ENCODE peak calls at places on chromosomes 13 and 19, in six cellular contexts. O, Z, C, J, F and G are unnamed samples.

GRCh38 chr19:1041835-1042685 is 2.2 kb downstream of the ABCA7 start:
- DNase-seq in C (no peak), O (no peak), F (no peak), Z (no peak), J (peak), G (no peak)

GRCh38 chr13:97226788-97227627 is 4.9 kb downstream of the MBNL2 start:
- DNase-seq in J (peak), Z (no peak), F (peak), O (peak), C (peak), G (peak)

GRCh38 chr13:51230473-51231105 is 8.4 kb downstream of the FAM124A start:
- DNase-seq in J (peak), C (no peak), F (no peak), O (no peak), Z (no peak), G (no peak)

GRCh38 chr19:7811989-7812388 is 18.0 kb upstream of the EVI5L start:
- DNase-seq in J (no peak), F (no peak), O (no peak), C (no peak), Z (no peak), G (no peak)

GRCh38 chr19:40154121-40154680 is 37.0 kb upstream of the MAP3K10 start:
- DNase-seq in F (no peak), Z (no peak), J (no peak), C (no peak), O (no peak), G (no peak)

GRCh38 chr19:10617409-10618121 is 7.8 kb upstream of the SLC44A2 start:
- DNase-seq in C (no peak), J (peak), O (no peak), Z (no peak), F (no peak), G (no peak)

GRCh38 chr19:54937926-54938325 is 9.4 kb downstream of the NLRP7 start:
- DNase-seq in Z (no peak), O (no peak), J (no peak), F (peak), C (no peak), G (no peak)

GRCh38 chr19:4075373-4075772 is 8.7 kb upstream of the ZBTB7A start:
- DNase-seq in Z (no peak), O (no peak), F (no peak), C (no peak), J (no peak), G (no peak)

GRCh38 chr19:8150178-8150865 is 930 bp upstream of the FBN3 start:
- DNase-seq in J (no peak), O (no peak), F (no peak), C (no peak), Z (no peak), G (no peak)

GRCh38 chr19:29404951-29405727 is 120.7 kb upstream of the VSTM2B start:
- DNase-seq in F (no peak), O (no peak), J (no peak), Z (no peak), C (no peak), G (no peak)

GRCh38 chr13:40666905-40667621 is 622 bp upstream of the FOXO1 start:
- DNase-seq in O (no peak), Z (no peak), F (peak), C (no peak), J (no peak), G (no peak)

GRCh38 chr19:4567584-4568071 is 8.1 kb upstream of the SEMA6B start:
- DNase-seq in F (peak), C (peak), O (peak), Z (no peak), J (no peak), G (peak)

GRCh38 chr13:19171563-19171962 is 10.1 kb downstream of the TUBA3C start:
- DNase-seq in C (no peak), F (no peak), J (no peak), Z (no peak), O (no peak), G (no peak)

GRCh38 chr19:55494172-55494761 is 6.0 kb downstream of the SSC5D start:
- DNase-seq in Z (no peak), F (no peak), C (no peak), O (no peak), J (peak), G (no peak)

GRCh38 chr13:51154029-51154555 is 43.0 kb upstream of the C13orf42 start:
- DNase-seq in F (no peak), O (no peak), J (peak), Z (no peak), C (no peak), G (no peak)

GRCh38 chr19:46809534-46810272 is 21.3 kb upstream of the SLC1A5 start:
- DNase-seq in J (no peak), F (no peak), Z (no peak), O (no peak), C (no peak), G (no peak)

GRCh38 chr19:39419003-39419402 is 6.5 kb downstream of the PLEKHG2 start:
- DNase-seq in C (no peak), F (no peak), Z (no peak), O (no peak), J (no peak), G (no peak)

GRCh38 chr13:46595918-46596315 is 42.9 kb downstream of the LRCH1 start:
- DNase-seq in Z (no peak), F (no peak), J (no peak), C (no peak), O (no peak), G (no peak)

GRCh38 chr19:32808236-32808635 is 61.3 kb downstream of the SLC7A9 start:
- DNase-seq in J (no peak), C (no peak), F (no peak), O (no peak), Z (no peak), G (no peak)